ENCODE peak calls at places on chromosomes 1 and 21, in seven cellular contexts. C is activated T-helper 1 cell treated with anti-CD3 and anti-CD28 coated beads, Interleukin-2, amount 50 U/mL, for 16 hours; Q is right cardiac atrium; A is stimulated activated effector memory CD8-positive, alpha-beta T cell treated with anti-CD3 and anti-CD28 coated beads, Interleukin-12 subunit alpha, Interleukin-12 subunit beta, amount 100 ng/mL, for 72 hours; X is NCI-H2029; F is foreskin fibroblast; N is activated naive CD8-positive, alpha-beta T cell treated with anti-CD3 and anti-CD28 coated beads, Interleukin-2, amount 10 ng/mL, durations not matched to agents 7 days and 5 days. R is an unnamed sample.

GRCh38 chr1:188499690-188500089 is 1670.9 kb downstream of the PLA2G4A start:
- DNase-seq in C (no peak), Q (no peak), A (no peak), X (no peak), F (no peak), N (no peak), R (no peak)

GRCh38 chr1:153805042-153805745 is 30.0 kb downstream of the SLC27A3 start:
- DNase-seq in C (no peak), Q (peak), A (peak), X (peak), F (peak), N (peak), R (peak)

GRCh38 chr1:223087231-223087990 is 55.6 kb downstream of the TLR5 start:
- DNase-seq in C (no peak), Q (no peak), A (no peak), X (no peak), F (no peak), N (no peak), R (no peak)

GRCh38 chr1:100927276-100927675 is 31.4 kb downstream of the SLC30A7 start:
- DNase-seq in C (no peak), Q (no peak), A (peak), X (no peak), F (no peak), N (no peak), R (no peak)

GRCh38 chr1:209675567-209676154 is 449 bp downstream of the G0S2 start:
- DNase-seq in C (no peak), Q (peak), A (no peak), X (no peak), F (peak), N (peak), R (peak)

GRCh38 chr1:24417681-24418080 is 2.1 kb downstream of the NIPAL3 start:
- DNase-seq in C (no peak), Q (no peak), A (no peak), X (no peak), F (peak), N (no peak), R (no peak)

GRCh38 chr1:165662186-165662585 is 31.2 kb downstream of the MGST3 start:
- DNase-seq in C (no peak), Q (no peak), A (no peak), X (no peak), F (no peak), N (no peak), R (no peak)

GRCh38 chr21:37474342-37474741 is 107.8 kb downstream of the DYRK1A start:
- DNase-seq in C (no peak), Q (no peak), A (no peak), X (no peak), F (no peak), N (no peak), R (no peak)

GRCh38 chr1:246765521-246765920 is 41.3 kb downstream of the SCCPDH start:
- DNase-seq in C (no peak), Q (no peak), A (no peak), X (no peak), F (no peak), N (no peak), R (no peak)

GRCh38 chr1:223225061-223225460 is 82.0 kb upstream of the TLR5 start:
- DNase-seq in C (no peak), Q (no peak), A (no peak), X (no peak), F (no peak), N (no peak), R (no peak)

GRCh38 chr1:167221126-167221803 is 579 bp downstream of the POU2F1 start:
- DNase-seq in C (no peak), Q (peak), A (no peak), X (no peak), F (peak), N (peak), R (no peak)

GRCh38 chr1:214280386-214281029 is 451 bp upstream of the SMYD2 start:
- DNase-seq in C (no peak), Q (peak), A (peak), X (no peak), F (peak), N (no peak), R (peak)

GRCh38 chr21:26028183-26028582 is 142.4 kb downstream of the APP start:
- DNase-seq in C (no peak), Q (no peak), A (no peak), X (no peak), F (no peak), N (no peak), R (no peak)

GRCh38 chr1:182786223-182787001 is 3.2 kb upstream of the NPL start:
- DNase-seq in C (no peak), Q (peak), A (no peak), X (no peak), F (peak), N (peak), R (peak)

GRCh38 chr1:236082511-236082910 is 17.6 kb upstream of the NID1 start:
- DNase-seq in C (no peak), Q (no peak), A (no peak), X (no peak), F (no peak), N (no peak), R (no peak)

GRCh38 chr1:224929335-224930237 is at the start of gene DNAH14:
- DNase-seq in C (no peak), Q (peak), A (no peak), X (peak), F (peak), N (peak), R (peak)

GRCh38 chr1:198295186-198295585 is 138.4 kb downstream of the NEK7 start:
- DNase-seq in C (no peak), Q (no peak), A (no peak), X (no peak), F (no peak), N (no peak), R (no peak)

GRCh38 chr21:32814528-32814927 is 43.0 kb upstream of the PAXBP1 start:
- DNase-seq in C (no peak), Q (no peak), A (no peak), X (no peak), F (no peak), N (no peak), R (no peak)

GRCh38 chr21:44370771-44371410 is 17.5 kb downstream of the TRPM2 start:
- DNase-seq in C (no peak), Q (no peak), A (no peak), X (no peak), F (no peak), N (peak), R (no peak)

GRCh38 chr1:224615861-224616760 is at the start of gene CNIH3:
- DNase-seq in C (no peak), Q (peak), A (peak), X (peak), F (peak), N (peak), R (peak)

GRCh38 chr1:166379447-166379846 is 212.6 kb upstream of the FAM78B start:
- DNase-seq in C (no peak), Q (peak), A (no peak), X (no peak), F (no peak), N (no peak), R (no peak)

GRCh38 chr1:227891223-227891954 is 56.3 kb downstream of the WNT9A start:
- DNase-seq in C (no peak), Q (peak), A (no peak), X (no peak), F (no peak), N (peak), R (no peak)